ENCODE peak calls at places on chromosomes 12 and 14, in six cellular contexts. P is ovary, R is RWPE1, E is OCI-LY7, B is pancreas, F is sigmoid colon. S is an unnamed sample.

GRCh38 chr12:64457923-64458322 is 6.0 kb downstream of the TBK1 start:
- DNase-seq in B (no peak), R (no peak), P (no peak), F (no peak), E (no peak), S (no peak)

GRCh38 chr14:53533384-53533975 is 380.4 kb upstream of the DDHD1 start:
- DNase-seq in F (no peak), B (no peak), E (no peak), R (no peak), P (no peak), S (no peak)

GRCh38 chr12:51636581-51636980 is 45.5 kb downstream of the SCN8A start:
- DNase-seq in E (no peak), P (no peak), R (peak; percentile 52), B (no peak), F (no peak), S (no peak)

GRCh38 chr14:85596562-85596961 is 66.6 kb downstream of the FLRT2 start:
- DNase-seq in P (no peak), E (no peak), B (no peak), F (no peak), R (no peak), S (no peak)

GRCh38 chr12:47867496-47867941 is 37.3 kb downstream of the VDR start:
- DNase-seq in P (no peak), E (no peak), R (peak; percentile 70), B (no peak), F (no peak), S (no peak)

GRCh38 chr12:106442575-106442974 is 85.0 kb downstream of the POLR3B start:
- DNase-seq in P (no peak), E (no peak), F (no peak), B (no peak), R (no peak), S (no peak)

GRCh38 chr12:127416796-127417195 is 850.2 kb upstream of the TMEM132C start:
- DNase-seq in B (no peak), E (no peak), F (no peak), P (no peak), R (peak; percentile 49), S (no peak)

GRCh38 chr12:124453419-124454351 is 113.7 kb downstream of the NCOR2 start:
- DNase-seq in E (peak; percentile 74), P (no peak), R (peak; percentile 45), B (peak; percentile 64), F (peak; percentile 90), S (peak; percentile 94)

GRCh38 chr14:68363841-68364711 is 428.8 kb downstream of the ZFP36L1 start:
- DNase-seq in P (no peak), E (no peak), R (no peak), F (peak; percentile 74), B (no peak), S (peak; percentile 61)

GRCh38 chr12:32253154-32253795 is 146.1 kb upstream of the FGD4 start:
- DNase-seq in E (no peak), P (no peak), R (no peak), F (no peak), B (no peak), S (no peak)

GRCh38 chr12:8996682-8997405 is 7.5 kb downstream of the KLRG1 start:
- DNase-seq in F (no peak), P (no peak), R (no peak), B (no peak), E (no peak), S (no peak)

GRCh38 chr12:6771091-6771495 is 1.2 kb upstream of the LAG3 start:
- DNase-seq in P (no peak), B (no peak), F (peak; percentile 85), R (no peak), E (peak; percentile 41), S (no peak)

GRCh38 chr14:55270832-55271571 is at the start of gene FBXO34:
- DNase-seq in E (peak; percentile 98), B (peak; percentile 100), P (peak; percentile 100), R (peak; percentile 97), F (peak; percentile 99), S (peak; percentile 99)

GRCh38 chr14:90979451-90979850 is 81.0 kb downstream of the RPS6KA5 start:
- DNase-seq in R (no peak), B (no peak), E (no peak), F (no peak), P (no peak), S (no peak)

GRCh38 chr14:97539884-97540283 is 742.7 kb downstream of the VRK1 start:
- DNase-seq in R (peak; percentile 26), P (no peak), F (no peak), E (no peak), B (no peak), S (no peak)

GRCh38 chr12:59407799-59408198 is 188.0 kb upstream of the SLC16A7 start:
- DNase-seq in F (no peak), P (no peak), B (no peak), E (no peak), R (no peak), S (no peak)

GRCh38 chr12:120955232-120955631 is 23.1 kb upstream of the HNF1A start:
- DNase-seq in P (no peak), E (no peak), R (peak; percentile 41), B (no peak), F (no peak), S (no peak)

GRCh38 chr12:119181944-119182343 is 3.2 kb downstream of the HSPB8 start:
- DNase-seq in F (no peak), R (no peak), P (no peak), B (no peak), E (no peak), S (no peak)

GRCh38 chr12:73731658-73732057 is 806.0 kb upstream of the ATXN7L3B start:
- DNase-seq in B (no peak), P (no peak), E (no peak), F (no peak), R (peak; percentile 6), S (no peak)

GRCh38 chr12:94614288-94614721 is 36.1 kb downstream of the TMCC3 start:
- DNase-seq in R (peak; percentile 7), F (no peak), B (no peak), P (no peak), E (no peak), S (no peak)

GRCh38 chr12:34601689-34602088 is 579.4 kb downstream of the ALG10 start:
- DNase-seq in P (no peak), F (no peak), B (peak; percentile 18), R (no peak), E (no peak), S (no peak)

GRCh38 chr14:94126419-94126677 is 3.1 kb downstream of the IFI27L2 start:
- DNase-seq in R (no peak), B (no peak), F (no peak), P (no peak), E (no peak), S (no peak)

GRCh38 chr12:9668141-9669018 is 1.1 kb upstream of the CLEC2D start:
- DNase-seq in F (no peak), R (no peak), B (no peak), E (no peak), P (peak; percentile 36), S (no peak)

GRCh38 chr12:4858385-4858784 is 51.3 kb upstream of the KCNA1 start:
- DNase-seq in R (no peak), B (peak; percentile 60), P (no peak), E (peak; percentile 13), F (no peak), S (peak; percentile 41)

GRCh38 chr12:121925361-121925725 is 7.0 kb downstream of the CFAP251 start:
- DNase-seq in E (no peak), F (no peak), B (no peak), R (no peak), P (no peak), S (no peak)

GRCh38 chr12:61009167-61009566 is 1251.0 kb upstream of the USP15 start:
- DNase-seq in P (no peak), B (no peak), R (no peak), E (no peak), F (no peak), S (no peak)

GRCh38 chr12:52945389-52946232 is 3.3 kb upstream of the KRT18 start:
- DNase-seq in B (no peak), P (no peak), R (peak; percentile 53), F (no peak), E (no peak), S (no peak)

GRCh38 chr12:1471224-1471623 is 123.2 kb downstream of the FBXL14 start:
- DNase-seq in F (no peak), R (no peak), E (no peak), B (no peak), P (no peak), S (no peak)

GRCh38 chr12:1473418-1473817 is 121.0 kb downstream of the FBXL14 start:
- DNase-seq in R (no peak), P (no peak), E (no peak), F (no peak), B (no peak), S (no peak)

GRCh38 chr12:1469063-1469462 is 125.3 kb downstream of the FBXL14 start:
- DNase-seq in B (no peak), P (no peak), R (no peak), E (no peak), F (no peak), S (no peak)

GRCh38 chr12:1466481-1467260 is 127.7 kb downstream of the FBXL14 start:
- DNase-seq in P (no peak), B (no peak), R (no peak), E (no peak), F (no peak), S (no peak)

DNA sequence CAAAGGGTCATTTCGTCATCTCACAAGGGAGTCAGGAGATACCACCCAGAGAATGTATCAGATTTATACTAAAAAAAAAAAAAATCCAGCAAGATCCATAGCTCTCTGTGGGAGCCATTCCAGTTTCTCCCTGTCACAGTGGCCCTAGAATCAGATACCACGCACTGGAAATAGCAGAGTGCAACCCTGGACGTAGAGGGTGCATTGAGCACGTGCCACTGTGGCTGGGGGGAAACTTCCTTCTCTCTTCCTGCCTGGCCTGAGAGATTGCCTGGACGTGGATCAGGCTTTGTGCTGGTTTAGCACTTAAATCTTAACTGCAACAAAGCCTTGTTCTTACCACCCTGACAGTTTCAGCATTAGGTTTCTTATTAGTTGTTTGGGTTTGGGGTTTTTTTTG is 124.3 kb downstream of the FBXL14 start:
- DNase-seq in F (no peak), R (no peak), P (no peak), B (no peak), E (no peak), S (no peak)
- TF ChIP-seq CTCF in F (no peak), R (no peak), P (no peak), B (no peak), E (no peak), S (no peak)

GRCh38 chr12:11732760-11733159 is 83.3 kb downstream of the ETV6 start:
- DNase-seq in B (no peak), R (no peak), F (no peak), P (no peak), E (no peak), S (no peak)
- H3K27ac ChIP-seq in B (peak overlapping the region; percentile 60), R (no peak overlapping the region), F (no peak overlapping the region), P (no peak overlapping the region), E (peak overlapping the region; percentile 91), S (no peak overlapping the region)

GRCh38 chr14:84006643-84007137 is 1523.3 kb upstream of the FLRT2 start:
- DNase-seq in E (no peak), P (no peak), F (no peak), R (no peak), B (no peak), S (peak; percentile 23)
- TF ChIP-seq CTCF in E (no peak), P (no peak), F (no peak), R (no peak), B (no peak), S (no peak)

DNA sequence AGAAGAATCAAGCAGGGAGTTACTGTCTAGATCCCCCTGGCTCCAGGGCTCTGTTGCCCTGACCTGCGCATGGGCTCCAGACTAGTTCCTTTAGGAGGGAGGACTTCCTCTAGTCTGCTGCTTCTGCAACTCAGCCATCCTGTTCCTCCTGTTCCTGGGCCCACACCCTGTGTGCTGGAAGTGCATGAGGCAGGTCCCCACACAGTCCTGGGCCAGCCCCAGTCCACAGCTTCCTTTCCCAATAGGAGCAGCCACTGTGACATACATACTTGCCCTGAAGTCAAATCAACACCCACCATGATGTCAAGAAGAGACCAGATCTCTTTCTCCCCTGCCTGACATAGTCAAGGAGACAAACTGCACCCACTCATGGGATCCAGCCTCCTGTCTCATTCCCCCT is 1.3 kb downstream of the SDR9C7 start:
- DNase-seq in E (no peak), P (no peak), B (no peak), F (no peak), R (no peak), S (no peak)
- H3K27ac ChIP-seq in E (no peak overlapping the region), P (no peak overlapping the region), B (no peak overlapping the region), F (no peak overlapping the region), R (no peak overlapping the region), S (no peak overlapping the region)